ENCODE peak calls at places on chromosomes 3 and 15, in ten cellular contexts. Q, X, P, T, D, C, W, R, A and U are unnamed samples.

GRCh38 chr15:83422090-83422489 is 25.1 kb upstream of the SH3GL3 start:
- DNase-seq in D (no peak), R (no peak), T (no peak), P (no peak), C (no peak), W (no peak), X (no peak), A (no peak), Q (no peak), U (no peak)

GRCh38 chr3:160564205-160564922 is 1.0 kb downstream of the KPNA4 start:
- DNase-seq in T (no peak), D (peak), C (peak), W (no peak), R (peak), X (no peak), P (no peak), A (peak), Q (no peak), U (no peak)

GRCh38 chr3:128999104-128999503 is 2.0 kb upstream of the EFCC1 start:
- DNase-seq in Q (no peak), W (no peak), A (no peak), D (no peak), P (no peak), R (no peak), C (no peak), T (no peak), X (no peak), U (no peak)

GRCh38 chr3:196518999-196519737 is 4.0 kb upstream of the SMCO1 start:
- DNase-seq in D (peak), T (no peak), C (peak), X (no peak), Q (no peak), R (peak), P (peak), W (no peak), A (no peak), U (no peak)

GRCh38 chr3:159804726-159805410 is 183.8 kb upstream of the IL12A start:
- DNase-seq in X (peak), W (peak), C (peak), R (no peak), Q (peak), T (peak), A (peak), P (no peak), D (peak), U (no peak)

GRCh38 chr3:71358243-71358642 is 225.3 kb downstream of the FOXP1 start:
- DNase-seq in C (no peak), A (no peak), W (no peak), T (no peak), X (no peak), D (no peak), P (no peak), Q (no peak), R (no peak), U (no peak)

GRCh38 chr15:63473999-63474809 is 30.2 kb upstream of the USP3 start:
- DNase-seq in W (no peak), A (peak), D (peak), X (no peak), C (no peak), P (peak), Q (no peak), R (peak), T (no peak), U (no peak)

GRCh38 chr3:50926868-50927267 is 252.1 kb downstream of the DOCK3 start:
- DNase-seq in W (no peak), C (no peak), R (no peak), P (no peak), T (no peak), X (no peak), Q (no peak), A (no peak), D (no peak), U (no peak)

GRCh38 chr3:194089357-194090177 is 46.4 kb upstream of the HES1 start:
- DNase-seq in X (peak), D (no peak), T (no peak), P (no peak), Q (no peak), C (no peak), R (peak), W (no peak), A (no peak), U (peak)

GRCh38 chr15:67072442-67072841 is 7.0 kb downstream of the SMAD3 start:
- DNase-seq in T (no peak), A (no peak), D (no peak), Q (no peak), C (no peak), P (no peak), W (no peak), X (no peak), R (no peak), U (no peak)

GRCh38 chr3:180011927-180012326 is 24.8 kb downstream of the PEX5L start:
- DNase-seq in T (no peak), A (no peak), C (no peak), Q (no peak), W (no peak), P (no peak), D (no peak), R (no peak), X (no peak), U (no peak)

GRCh38 chr3:13543251-13543650 is 5.7 kb upstream of the FBLN2 start:
- DNase-seq in C (no peak), P (no peak), X (peak), Q (no peak), W (no peak), A (no peak), D (no peak), T (no peak), R (no peak), U (no peak)

GRCh38 chr3:65338571-65338970 is 650.8 kb upstream of the ADAMTS9 start:
- DNase-seq in T (no peak), R (no peak), Q (no peak), X (no peak), C (no peak), W (no peak), D (no peak), P (no peak), A (no peak), U (no peak)

GRCh38 chr3:170528731-170529130 is 57.1 kb downstream of the SLC7A14 start:
- DNase-seq in D (no peak), W (no peak), A (no peak), T (no peak), X (no peak), Q (no peak), R (no peak), C (no peak), P (no peak), U (no peak)

GRCh38 chr3:100833483-100833882 is 124.2 kb downstream of the TFG start:
- DNase-seq in X (no peak), Q (no peak), C (no peak), R (no peak), D (no peak), A (peak), P (no peak), W (no peak), T (no peak), U (no peak)

GRCh38 chr3:13308406-13308805 is 111.7 kb downstream of the NUP210 start:
- DNase-seq in C (peak), Q (no peak), D (peak), P (no peak), W (no peak), X (no peak), T (no peak), A (peak), R (no peak), U (no peak)

GRCh38 chr3:48548731-48549705 is 7.6 kb downstream of the PFKFB4 start:
- DNase-seq in A (peak), W (peak), R (peak), X (peak), P (peak), T (peak), C (peak), D (peak), Q (peak), U (peak)

GRCh38 chr3:65330072-65330471 is 642.3 kb upstream of the ADAMTS9 start:
- DNase-seq in C (no peak), D (no peak), T (no peak), P (no peak), A (no peak), Q (no peak), X (no peak), R (no peak), W (no peak), U (no peak)

GRCh38 chr3:16841906-16842709 is 42.6 kb upstream of the PLCL2 start:
- DNase-seq in W (no peak), R (peak), T (no peak), A (peak), C (no peak), X (no peak), D (peak), Q (no peak), P (peak), U (peak)

GRCh38 chr3:188071636-188072035 is 82.3 kb upstream of the LPP start:
- DNase-seq in R (no peak), W (no peak), C (no peak), X (no peak), A (no peak), T (no peak), Q (no peak), P (no peak), D (no peak), U (no peak)

GRCh38 chr3:9316881-9317341 is 45.9 kb upstream of the THUMPD3 start:
- DNase-seq in T (peak), C (peak), X (no peak), W (no peak), Q (no peak), D (no peak), R (no peak), P (no peak), A (no peak), U (no peak)

GRCh38 chr3:165210132-165210531 is 13.9 kb upstream of the SLITRK3 start:
- DNase-seq in A (no peak), T (no peak), Q (no peak), D (no peak), X (no peak), P (no peak), W (no peak), C (no peak), R (no peak), U (no peak)

GRCh38 chr3:25900171-25900570 is 110.3 kb downstream of the OXSM start:
- DNase-seq in W (no peak), Q (no peak), R (no peak), T (no peak), A (no peak), P (no peak), X (no peak), D (no peak), C (no peak), U (no peak)

GRCh38 chr15:49225572-49226281 is 55.7 kb downstream of the GALK2 start:
- DNase-seq in W (no peak), A (no peak), C (peak), P (no peak), T (no peak), R (no peak), Q (no peak), X (no peak), D (peak), U (no peak)

GRCh38 chr3:184156522-184156955 is 1.4 kb downstream of the DVL3 start:
- DNase-seq in C (peak), X (no peak), R (no peak), A (peak), W (peak), Q (no peak), D (peak), T (no peak), P (no peak), U (no peak)

GRCh38 chr3:170717410-170718402 is 131.8 kb upstream of the SLC7A14 start:
- DNase-seq in A (no peak), D (no peak), T (no peak), X (no peak), R (no peak), P (no peak), C (no peak), Q (no peak), W (no peak), U (no peak)

GRCh38 chr15:78968539-78969271 is 23.9 kb upstream of the CTSH start:
- DNase-seq in Q (no peak), W (no peak), P (no peak), A (no peak), X (no peak), R (no peak), D (no peak), C (no peak), T (no peak), U (no peak)

GRCh38 chr3:117439812-117440211 is 730.2 kb downstream of the TUSC7 start:
- DNase-seq in Q (no peak), R (no peak), D (no peak), C (peak), P (no peak), T (no peak), A (peak), X (no peak), W (no peak), U (no peak)

GRCh38 chr3:114558271-114558670 is 264.4 kb downstream of the TIGIT start:
- DNase-seq in P (no peak), A (no peak), Q (no peak), D (no peak), W (no peak), C (no peak), R (no peak), T (no peak), X (no peak), U (no peak)

GRCh38 chr3:59759298-59760169 is 709.7 kb upstream of the CFAP20DC start:
- DNase-seq in R (no peak), C (no peak), D (no peak), T (no peak), X (peak), P (no peak), Q (no peak), W (no peak), A (no peak), U (no peak)

GRCh38 chr3:100880072-100880471 is 113.1 kb downstream of the ABI3BP start:
- DNase-seq in Q (no peak), D (no peak), R (no peak), A (no peak), P (no peak), X (no peak), C (no peak), T (no peak), W (no peak), U (no peak)

GRCh38 chr15:51739056-51739455 is 1.6 kb upstream of the LYSMD2 start:
- DNase-seq in W (no peak), P (no peak), X (no peak), D (no peak), A (no peak), C (no peak), Q (no peak), R (no peak), T (no peak), U (no peak)

GRCh38 chr3:80769683-80770082 is 991.8 kb downstream of the GBE1 start:
- DNase-seq in C (peak), A (no peak), W (no peak), Q (no peak), X (no peak), P (no peak), R (no peak), T (no peak), D (no peak), U (no peak)

GRCh38 chr15:90294601-90295269 is 29.3 kb downstream of the NGRN start:
- DNase-seq in D (no peak), Q (no peak), R (no peak), P (no peak), T (no peak), X (no peak), C (no peak), W (no peak), A (peak), U (no peak)

GRCh38 chr3:172713316-172713715 is 2.4 kb upstream of the NCEH1 start:
- DNase-seq in W (no peak), C (no peak), Q (no peak), D (no peak), A (no peak), P (no peak), T (no peak), X (no peak), R (no peak), U (no peak)